ENCODE peak calls at places on chromosomes 16 and 17, in four cellular contexts. One of them, this sample, is unnamed.

GRCh38 chr16:85628651-85629050 is 15.5 kb downstream of the GSE1 start:
- DNase-seq in brain microvascular endothelial cell: no peak
- DNase-seq in right atrium auricular region: no peak
- DNase-seq in PC-3: no peak
- DNase-seq in this sample: no peak

GRCh38 chr17:13931111-13931526 is 138.2 kb upstream of the COX10 start:
- DNase-seq in brain microvascular endothelial cell: no peak
- DNase-seq in right atrium auricular region: no peak
- DNase-seq in PC-3: peak; percentile 19
- DNase-seq in this sample: no peak

GRCh38 chr17:38338053-38338452 is 5.7 kb downstream of the GPR179 start:
- DNase-seq in brain microvascular endothelial cell: no peak
- DNase-seq in right atrium auricular region: no peak
- DNase-seq in PC-3: no peak
- DNase-seq in this sample: no peak

GRCh38 chr16:49373504-49373903 is at the start of gene C16orf78:
- DNase-seq in brain microvascular endothelial cell: no peak
- DNase-seq in right atrium auricular region: no peak
- DNase-seq in PC-3: no peak
- DNase-seq in this sample: no peak

GRCh38 chr17:74780443-74781238 is 4.5 kb upstream of the NAT9 start:
- DNase-seq in brain microvascular endothelial cell: no peak
- DNase-seq in right atrium auricular region: no peak
- DNase-seq in PC-3: peak; percentile 57
- DNase-seq in this sample: no peak

GRCh38 chr16:57071840-57072541 is 20.4 kb upstream of the CPNE2 start:
- DNase-seq in brain microvascular endothelial cell: peak; percentile 60
- DNase-seq in right atrium auricular region: no peak
- DNase-seq in PC-3: peak; percentile 72
- DNase-seq in this sample: peak; percentile 23

GRCh38 chr17:82661717-82662683 is 13.8 kb upstream of the WDR45B start:
- DNase-seq in brain microvascular endothelial cell: no peak
- DNase-seq in right atrium auricular region: no peak
- DNase-seq in PC-3: no peak
- DNase-seq in this sample: no peak

GRCh38 chr16:2792945-2793344 is 5.3 kb upstream of the PRSS41 start:
- DNase-seq in brain microvascular endothelial cell: no peak
- DNase-seq in right atrium auricular region: no peak
- DNase-seq in PC-3: no peak
- DNase-seq in this sample: no peak

GRCh38 chr16:27792486-27793275 is 242.7 kb downstream of the KATNIP start:
- DNase-seq in brain microvascular endothelial cell: peak; percentile 29
- DNase-seq in right atrium auricular region: no peak
- DNase-seq in PC-3: no peak
- DNase-seq in this sample: no peak

GRCh38 chr17:77875881-77876509 is 82.5 kb upstream of the TNRC6C start:
- DNase-seq in brain microvascular endothelial cell: peak; percentile 24
- DNase-seq in right atrium auricular region: no peak
- DNase-seq in PC-3: peak; percentile 11
- DNase-seq in this sample: no peak

GRCh38 chr17:70365098-70365583 is 195.8 kb downstream of the KCNJ2 start:
- DNase-seq in brain microvascular endothelial cell: peak; percentile 16
- DNase-seq in right atrium auricular region: no peak
- DNase-seq in PC-3: no peak
- DNase-seq in this sample: no peak

GRCh38 chr17:12789976-12790805 is 893 bp downstream of the ARHGAP44 start:
- DNase-seq in brain microvascular endothelial cell: no peak
- DNase-seq in right atrium auricular region: no peak
- DNase-seq in PC-3: no peak
- DNase-seq in this sample: no peak

GRCh38 chr17:69434164-69434579 is 19.7 kb downstream of the MAP2K6 start:
- DNase-seq in brain microvascular endothelial cell: no peak
- DNase-seq in right atrium auricular region: no peak
- DNase-seq in PC-3: peak; percentile 74
- DNase-seq in this sample: no peak

GRCh38 chr17:65160507-65160906 is 23.3 kb downstream of the RGS9 start:
- DNase-seq in brain microvascular endothelial cell: no peak
- DNase-seq in right atrium auricular region: no peak
- DNase-seq in PC-3: no peak
- DNase-seq in this sample: no peak

GRCh38 chr17:4648741-4649140 is 7.3 kb upstream of the ALOX15 start:
- DNase-seq in brain microvascular endothelial cell: no peak
- DNase-seq in right atrium auricular region: no peak
- DNase-seq in PC-3: no peak
- DNase-seq in this sample: no peak

GRCh38 chr16:84648595-84649510 is 542 bp downstream of the KLHL36 start:
- DNase-seq in brain microvascular endothelial cell: no peak
- DNase-seq in right atrium auricular region: no peak
- DNase-seq in PC-3: peak; percentile 26
- DNase-seq in this sample: peak; percentile 44

GRCh38 chr16:68490829-68491575 is 42.7 kb upstream of the SMPD3 start:
- DNase-seq in brain microvascular endothelial cell: peak; percentile 24
- DNase-seq in right atrium auricular region: no peak
- DNase-seq in PC-3: peak; percentile 92
- DNase-seq in this sample: no peak

GRCh38 chr17:38958756-38959155 is 8.4 kb downstream of the FBXO47 start:
- DNase-seq in brain microvascular endothelial cell: peak; percentile 51
- DNase-seq in right atrium auricular region: no peak
- DNase-seq in PC-3: no peak
- DNase-seq in this sample: peak; percentile 72

GRCh38 chr17:1557355-1558095 is 5.1 kb downstream of the PITPNA start:
- DNase-seq in brain microvascular endothelial cell: peak; percentile 44
- DNase-seq in right atrium auricular region: no peak
- DNase-seq in PC-3: no peak
- DNase-seq in this sample: no peak

GRCh38 chr17:2406903-2407790 is 6.3 kb upstream of the MNT start:
- DNase-seq in brain microvascular endothelial cell: peak; percentile 95
- DNase-seq in right atrium auricular region: peak; percentile 92
- DNase-seq in PC-3: peak; percentile 95
- DNase-seq in this sample: peak; percentile 94

GRCh38 chr16:69328854-69329316 is 1.5 kb downstream of the PDF start:
- DNase-seq in brain microvascular endothelial cell: no peak
- DNase-seq in right atrium auricular region: no peak
- DNase-seq in PC-3: peak; percentile 73
- DNase-seq in this sample: no peak

GRCh38 chr17:75036643-75037268 is 10.0 kb downstream of the ATP5PD start:
- DNase-seq in brain microvascular endothelial cell: no peak
- DNase-seq in right atrium auricular region: peak; percentile 97
- DNase-seq in PC-3: peak; percentile 99
- DNase-seq in this sample: no peak

GRCh38 chr16:46898006-46898405 is 13.8 kb downstream of the GPT2 start:
- DNase-seq in brain microvascular endothelial cell: no peak
- DNase-seq in right atrium auricular region: no peak
- DNase-seq in PC-3: no peak
- DNase-seq in this sample: no peak
- H3K36me3 ChIP-seq in brain microvascular endothelial cell: no peaks in the 10 kb centered on the region
- H3K36me3 ChIP-seq in right atrium auricular region: no peaks in the 10 kb centered on the region
- H3K36me3 ChIP-seq in PC-3: no peaks in the 10 kb centered on the region
- H3K36me3 ChIP-seq in this sample: peaks cover 30% of the 10 kb centered on the region

GRCh38 chr17:7263801-7264078 is 1.5 kb upstream of the CLDN7 start:
- DNase-seq in brain microvascular endothelial cell: no peak
- DNase-seq in right atrium auricular region: no peak
- DNase-seq in PC-3: no peak
- DNase-seq in this sample: no peak

GRCh38 chr17:7263071-7263800 is 958 bp upstream of the CLDN7 start:
- DNase-seq in brain microvascular endothelial cell: no peak
- DNase-seq in right atrium auricular region: no peak
- DNase-seq in PC-3: peak; percentile 69
- DNase-seq in this sample: no peak

GRCh38 chr17:7261377-7262191 is 694 bp downstream of the CLDN7 start:
- DNase-seq in brain microvascular endothelial cell: no peak
- DNase-seq in right atrium auricular region: no peak
- DNase-seq in PC-3: no peak
- DNase-seq in this sample: no peak

GRCh38 chr17:7260601-7261376 is 1.5 kb downstream of the CLDN7 start:
- DNase-seq in brain microvascular endothelial cell: no peak
- DNase-seq in right atrium auricular region: no peak
- DNase-seq in PC-3: peak; percentile 70
- DNase-seq in this sample: no peak

GRCh38 chr17:7262192-7263070 is at the start of gene CLDN7:
- DNase-seq in brain microvascular endothelial cell: no peak
- DNase-seq in right atrium auricular region: no peak
- DNase-seq in PC-3: peak; percentile 85
- DNase-seq in this sample: no peak
- H3K4me3 ChIP-seq in brain microvascular endothelial cell: peak within 1 kb of the TSS; percentile 47
- H3K4me3 ChIP-seq in right atrium auricular region: peak within 1 kb of the TSS; percentile 22
- H3K4me3 ChIP-seq in PC-3: peak within 1 kb of the TSS; percentile 97
- H3K4me3 ChIP-seq in this sample: peak within 1 kb of the TSS; percentile 68

GRCh38 chr17:44097110-44097810 is 26.2 kb downstream of the HDAC5 start:
- DNase-seq in brain microvascular endothelial cell: peak; percentile 53
- DNase-seq in right atrium auricular region: no peak
- DNase-seq in PC-3: peak; percentile 22
- DNase-seq in this sample: peak; percentile 32
- H3K36me3 ChIP-seq in brain microvascular endothelial cell: no peaks in the 10 kb centered on the region
- H3K36me3 ChIP-seq in right atrium auricular region: peaks cover 15% of the 10 kb centered on the region
- H3K36me3 ChIP-seq in PC-3: no peaks in the 10 kb centered on the region
- H3K36me3 ChIP-seq in this sample: peaks cover 11% of the 10 kb centered on the region

GRCh38 chr16:75252946-75253911 is 1.8 kb upstream of the BCAR1 start:
- DNase-seq in brain microvascular endothelial cell: no peak
- DNase-seq in right atrium auricular region: no peak
- DNase-seq in PC-3: no peak
- DNase-seq in this sample: peak; percentile 85
- H3K4me3 ChIP-seq in brain microvascular endothelial cell: peak overlapping the region; percentile 17
- H3K4me3 ChIP-seq in right atrium auricular region: no peak overlapping the region
- H3K4me3 ChIP-seq in PC-3: no peak overlapping the region
- H3K4me3 ChIP-seq in this sample: peak overlapping the region; percentile 56

DNA sequence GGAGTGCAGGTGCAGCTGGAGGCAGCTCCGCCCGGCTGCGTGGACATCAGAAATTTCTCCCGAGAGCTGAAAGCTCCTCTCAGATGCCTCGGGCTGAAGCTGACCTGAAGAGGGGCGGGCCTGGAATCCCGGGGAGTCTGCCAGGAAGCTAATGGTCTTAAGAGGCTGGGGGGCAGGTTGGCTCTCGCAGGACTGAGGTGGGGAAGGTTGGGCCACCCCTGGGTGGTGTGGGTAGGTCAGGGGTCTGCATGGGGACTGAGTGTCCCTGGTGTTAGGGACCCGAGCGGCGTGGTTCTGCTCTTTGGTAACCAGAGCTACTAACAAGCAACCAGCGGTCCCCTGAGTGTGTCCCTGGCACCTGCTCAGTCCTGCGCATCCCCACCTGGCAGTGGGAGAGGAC is 3.5 kb downstream of the CHMP6 start:
- DNase-seq in brain microvascular endothelial cell: no peak
- DNase-seq in right atrium auricular region: no peak
- DNase-seq in PC-3: no peak
- DNase-seq in this sample: no peak
- H3K36me3 ChIP-seq in brain microvascular endothelial cell: peaks cover 50% of the 10 kb centered on the region
- H3K36me3 ChIP-seq in right atrium auricular region: peaks cover 48% of the 10 kb centered on the region
- H3K36me3 ChIP-seq in PC-3: peaks cover 20% of the 10 kb centered on the region
- H3K36me3 ChIP-seq in this sample: peaks cover 48% of the 10 kb centered on the region

GRCh38 chr17:48026503-48027321 is 10.9 kb downstream of the COPZ2 start:
- DNase-seq in brain microvascular endothelial cell: peak; percentile 86
- DNase-seq in right atrium auricular region: peak; percentile 86
- DNase-seq in PC-3: peak; percentile 93
- DNase-seq in this sample: peak; percentile 96
- H3K4me3 ChIP-seq in brain microvascular endothelial cell: no peak overlapping the region
- H3K4me3 ChIP-seq in right atrium auricular region: no peak overlapping the region
- H3K4me3 ChIP-seq in PC-3: peak overlapping the region; percentile 72
- H3K4me3 ChIP-seq in this sample: no peak overlapping the region

DNA sequence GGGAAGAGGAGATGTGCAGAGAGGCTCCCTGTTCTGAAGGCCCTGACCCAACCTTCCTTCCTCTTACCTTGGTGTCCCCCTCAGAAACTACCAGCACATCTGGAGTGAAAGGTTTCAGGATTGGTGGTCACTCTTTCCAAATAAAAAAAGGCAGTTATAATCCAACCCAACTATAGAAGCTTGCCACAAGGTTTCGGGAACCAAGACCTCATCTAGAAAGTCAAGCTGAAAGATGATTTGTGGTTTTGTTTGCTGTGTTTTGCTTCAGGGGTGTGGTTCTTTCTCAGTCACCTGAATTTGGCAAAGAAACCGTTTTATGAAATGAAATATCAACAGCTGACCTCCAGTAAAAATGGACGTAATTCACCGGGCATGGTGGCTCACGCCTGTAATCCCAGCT is 19.3 kb downstream of the SHMT1 start:
- DNase-seq in brain microvascular endothelial cell: no peak
- DNase-seq in right atrium auricular region: no peak
- DNase-seq in PC-3: no peak
- DNase-seq in this sample: no peak
- H3K36me3 ChIP-seq in brain microvascular endothelial cell: no peaks in the 10 kb centered on the region
- H3K36me3 ChIP-seq in right atrium auricular region: peaks cover 19% of the 10 kb centered on the region
- H3K36me3 ChIP-seq in PC-3: peaks cover 50% of the 10 kb centered on the region
- H3K36me3 ChIP-seq in this sample: peaks cover 87% of the 10 kb centered on the region